ENCODE peak calls at places on chromosomes 1 and 21, in six cellular contexts. N is T-cell; S is stimulated activated CD4-positive, alpha-beta T cell treated with anti-CD3 and anti-CD28 coated beads, Interleukin-2, amount 100 ng/mL, for 48 hours; Z is left ventricle myocardium inferior; O is mucosa of gallbladder; K is uterus. D is an unnamed sample.

GRCh38 chr1:26164036-26164927 is 4.5 kb downstream of the C1orf232 start:
- DNase-seq in K (no peak), S (peak), Z (peak), N (peak), O (no peak), D (peak)

GRCh38 chr1:159172599-159173291 is 1.3 kb downstream of the CADM3 start:
- DNase-seq in O (no peak), N (no peak), Z (peak), K (no peak), S (no peak), D (no peak)

GRCh38 chr1:113912594-113913311 is 7.6 kb downstream of the DCLRE1B start:
- DNase-seq in O (peak), N (no peak), K (peak), Z (peak), S (no peak), D (no peak)

GRCh38 chr21:37528150-37528937 is 161.8 kb downstream of the DYRK1A start:
- DNase-seq in K (no peak), S (no peak), Z (no peak), N (no peak), O (no peak), D (no peak)

GRCh38 chr1:105664495-105664894 is 1392.0 kb upstream of the PRMT6 start:
- DNase-seq in Z (no peak), N (no peak), O (peak), K (no peak), S (no peak), D (no peak)

GRCh38 chr1:25026757-25027450 is 96.8 kb upstream of the RUNX3 start:
- DNase-seq in Z (no peak), S (no peak), K (no peak), N (no peak), O (no peak), D (no peak)

GRCh38 chr1:197464039-197464438 is 196.0 kb downstream of the CRB1 start:
- DNase-seq in Z (no peak), N (no peak), K (peak), O (peak), S (no peak), D (no peak)

GRCh38 chr1:245874942-245875580 is 632.0 kb downstream of the SMYD3 start:
- DNase-seq in S (no peak), K (peak), N (no peak), O (peak), Z (peak), D (no peak)

GRCh38 chr1:246281195-246281594 is 225.9 kb downstream of the SMYD3 start:
- DNase-seq in Z (no peak), K (no peak), O (no peak), S (no peak), N (no peak), D (no peak)

GRCh38 chr1:232950919-232951579 is 638 bp downstream of the NTPCR start:
- DNase-seq in O (no peak), S (peak), Z (no peak), K (no peak), N (peak), D (no peak)

GRCh38 chr1:182955596-182956588 is 2.9 kb upstream of the SHCBP1L start:
- DNase-seq in N (no peak), K (no peak), O (no peak), S (no peak), Z (no peak), D (no peak)

GRCh38 chr1:28447674-28448073 is 58.2 kb upstream of the RCC1 start:
- DNase-seq in K (no peak), O (no peak), S (no peak), N (no peak), Z (no peak), D (no peak)

GRCh38 chr1:2611034-2611501 is 21.7 kb downstream of the MMEL1 start:
- DNase-seq in K (no peak), S (peak), N (no peak), Z (no peak), O (peak), D (peak)

GRCh38 chr21:17139696-17140095 is 373.1 kb upstream of the CXADR start:
- DNase-seq in O (no peak), K (no peak), N (no peak), Z (no peak), S (no peak), D (no peak)

GRCh38 chr1:31617917-31618746 is 643 bp downstream of the HCRTR1 start:
- DNase-seq in O (no peak), K (no peak), Z (peak), S (peak), N (peak), D (peak)